ENCODE peak calls at places on chromosomes 4 and X, in eight cellular contexts. B, F, E, U, I, Z, X and A are unnamed samples.

GRCh38 chr4:128721896-128722295 is 87.6 kb upstream of the JADE1 start:
- DNase-seq in B (no peak), U (no peak), X (no peak), Z (no peak), F (no peak), I (no peak), E (no peak), A (no peak)

GRCh38 chr4:156763511-156763910 is 208.1 kb downstream of the PDGFC start:
- DNase-seq in F (peak; percentile 73), E (no peak), B (no peak), X (peak; percentile 4), U (no peak), Z (no peak), I (no peak), A (peak; percentile 31)

GRCh38 chr4:76689079-76689817 is 208.7 kb downstream of the SOWAHB start:
- DNase-seq in U (no peak), B (peak; percentile 54), Z (no peak), F (no peak), X (peak; percentile 62), I (no peak), E (no peak), A (peak; percentile 13)

GRCh38 chr4:186765138-186765537 is 41.5 kb upstream of the FAT1 start:
- DNase-seq in I (no peak), U (no peak), X (no peak), F (no peak), E (peak; percentile 7), Z (no peak), B (peak; percentile 70), A (peak; percentile 71)

GRCh38 chrX:124023838-124024238 is 62.3 kb downstream of the STAG2 start:
- DNase-seq in U (no peak), E (no peak), F (no peak), B (peak; percentile 6), I (no peak), Z (no peak), X (no peak), A (peak; percentile 18)

GRCh38 chr4:627751-628150 is 2.4 kb downstream of the PDE6B start:
- DNase-seq in U (no peak), X (no peak), E (no peak), F (no peak), Z (no peak), B (no peak), I (no peak), A (no peak)

GRCh38 chrX:24395775-24396174 is 35.3 kb downstream of the SUPT20HL1 start:
- DNase-seq in E (peak; percentile 56), F (no peak), X (peak; percentile 9), Z (no peak), B (peak; percentile 79), I (peak; percentile 1), U (no peak), A (peak; percentile 65)

GRCh38 chr4:109816082-109816442 is 500 bp downstream of the GAR1 start:
- DNase-seq in E (peak; percentile 9), I (peak; percentile 30), Z (no peak), U (peak; percentile 14), X (no peak), B (no peak), F (no peak), A (no peak)

GRCh38 chr4:17111436-17111835 is 213.0 kb upstream of the LDB2 start:
- DNase-seq in U (no peak), Z (no peak), E (no peak), F (peak; percentile 24), B (peak; percentile 30), X (no peak), I (no peak), A (no peak)

GRCh38 chr4:8607603-8608481 is 15.3 kb downstream of the CPZ start:
- DNase-seq in X (no peak), E (no peak), U (no peak), Z (no peak), B (peak; percentile 64), F (no peak), I (peak; percentile 5), A (no peak)

GRCh38 chrX:110989869-110990268 is 106.1 kb upstream of the PAK3 start:
- DNase-seq in I (no peak), E (no peak), B (no peak), F (no peak), X (no peak), Z (no peak), U (no peak), A (no peak)

GRCh38 chr4:26751004-26751403 is 109.6 kb upstream of the STIM2 start:
- DNase-seq in E (no peak), I (no peak), U (no peak), B (no peak), X (no peak), Z (no peak), F (no peak), A (no peak)

GRCh38 chr4:137851435-137851834 is 319.1 kb upstream of the PCDH18 start:
- DNase-seq in U (no peak), F (no peak), Z (no peak), X (no peak), B (no peak), E (no peak), I (no peak), A (no peak)

GRCh38 chrX:16310326-16310725 is 143.0 kb downstream of the MAGEB17 start:
- DNase-seq in F (no peak), X (no peak), Z (no peak), I (no peak), E (no peak), B (no peak), U (no peak), A (no peak)

GRCh38 chr4:1708581-1708980 is 3.5 kb downstream of the SLBP start:
- DNase-seq in F (no peak), Z (no peak), E (no peak), X (no peak), B (no peak), I (no peak), U (no peak), A (no peak)

GRCh38 chrX:108270280-108270679 is 167.9 kb downstream of the COL4A6 start:
- DNase-seq in I (no peak), B (no peak), U (no peak), X (peak; percentile 62), E (no peak), F (no peak), Z (no peak), A (no peak)

GRCh38 chr4:23903859-23904438 is 14.1 kb upstream of the PPARGC1A start:
- DNase-seq in Z (no peak), B (no peak), E (no peak), X (peak; percentile 12), I (no peak), F (peak; percentile 36), U (no peak), A (no peak)

GRCh38 chr4:40325406-40326019 is 9.6 kb upstream of the CHRNA9 start:
- DNase-seq in B (peak; percentile 71), I (peak; percentile 28), Z (peak; percentile 79), E (peak; percentile 72), U (peak; percentile 16), F (no peak), X (peak; percentile 7), A (peak; percentile 71)

GRCh38 chr4:1207603-1208265 is 35.4 kb upstream of the SPON2 start:
- DNase-seq in F (no peak), X (no peak), Z (peak; percentile 25), E (no peak), B (peak; percentile 78), I (no peak), U (no peak), A (peak; percentile 36)

GRCh38 chrX:47143894-47144625 is 442 bp downstream of the NDUFB11 start:
- DNase-seq in I (no peak), B (peak; percentile 59), Z (peak; percentile 43), E (peak; percentile 55), U (no peak), F (no peak), X (no peak), A (no peak)

GRCh38 chrX:72045141-72045540 is 86.6 kb downstream of the RTL5 start:
- DNase-seq in U (no peak), E (no peak), I (no peak), X (no peak), F (peak; percentile 57), Z (no peak), B (no peak), A (no peak)